ENCODE peak calls at places on chromosomes 7 and 10, in eight cellular contexts. N, G, S, F, H, T, D and I are unnamed samples.

GRCh38 chr7:873367-874002 is 2.9 kb upstream of the GET4 start:
- DNase-seq in N (peak), G (peak), S (peak), F (peak), H (peak), T (peak), D (peak), I (peak)

GRCh38 chr10:86899128-86899527 is 58.3 kb downstream of the MMRN2 start:
- DNase-seq in N (no peak), G (no peak), S (no peak), F (no peak), H (no peak), T (no peak), D (no peak), I (no peak)

GRCh38 chr10:87596351-87596750 is 63.3 kb upstream of the PAPSS2 start:
- DNase-seq in N (no peak), G (no peak), S (no peak), F (no peak), H (no peak), T (no peak), D (no peak), I (no peak)

GRCh38 chr7:82598958-82599357 is 155.4 kb upstream of the CACNA2D1 start:
- DNase-seq in N (no peak), G (no peak), S (no peak), F (peak), H (no peak), T (no peak), D (no peak), I (no peak)

GRCh38 chr10:80356563-80356999 is at the start of the genes DYDC1 and DYDC2:
- DNase-seq in N (no peak), G (no peak), S (peak), F (peak), H (peak), T (no peak), D (no peak), I (peak)

GRCh38 chr10:78844956-78845355 is 223.8 kb upstream of the ZMIZ1 start:
- DNase-seq in N (no peak), G (no peak), S (no peak), F (no peak), H (no peak), T (no peak), D (no peak), I (no peak)

GRCh38 chr10:69684981-69685353 is 54.9 kb downstream of the FAM241B start:
- DNase-seq in N (no peak), G (no peak), S (no peak), F (no peak), H (no peak), T (no peak), D (peak), I (no peak)

GRCh38 chr10:79241990-79242619 is 105.2 kb upstream of the PPIF start:
- DNase-seq in N (peak), G (no peak), S (peak), F (peak), H (peak), T (no peak), D (peak), I (peak)

GRCh38 chr10:17510242-17510908 is 56.0 kb upstream of the ST8SIA6 start:
- DNase-seq in N (no peak), G (no peak), S (no peak), F (no peak), H (no peak), T (no peak), D (no peak), I (no peak)

GRCh38 chr7:47776335-47776734 is 171.9 kb downstream of the PKD1L1 start:
- DNase-seq in N (no peak), G (peak), S (no peak), F (no peak), H (no peak), T (no peak), D (no peak), I (no peak)

GRCh38 chr10:63142136-63142535 is 9.0 kb downstream of the NRBF2 start:
- DNase-seq in N (no peak), G (no peak), S (no peak), F (no peak), H (no peak), T (no peak), D (no peak), I (no peak)

GRCh38 chr7:6607651-6608051 is 7.8 kb upstream of the ZNF853 start:
- DNase-seq in N (no peak), G (no peak), S (no peak), F (no peak), H (no peak), T (no peak), D (no peak), I (no peak)

GRCh38 chr7:130065500-130066152 is 4.7 kb upstream of the KLHDC10 start:
- DNase-seq in N (no peak), G (no peak), S (no peak), F (peak), H (no peak), T (no peak), D (no peak), I (no peak)

GRCh38 chr10:104334965-104335650 is 3.2 kb downstream of the ITPRIP start:
- DNase-seq in N (no peak), G (no peak), S (no peak), F (no peak), H (no peak), T (no peak), D (no peak), I (peak)

GRCh38 chr10:59181668-59182067 is 5.2 kb downstream of the PHYHIPL start:
- DNase-seq in N (no peak), G (peak), S (peak), F (peak), H (no peak), T (no peak), D (no peak), I (no peak)

GRCh38 chr10:47095848-47096612 is 184.8 kb downstream of the PTPN20 start:
- DNase-seq in N (no peak), G (no peak), S (peak), F (no peak), H (no peak), T (no peak), D (no peak), I (no peak)

GRCh38 chr10:127971973-127972615 is 65.2 kb downstream of the PTPRE start:
- DNase-seq in N (no peak), G (no peak), S (no peak), F (no peak), H (no peak), T (no peak), D (no peak), I (no peak)

GRCh38 chr7:7114575-7115291 is 67.6 kb upstream of the C1GALT1 start:
- DNase-seq in N (no peak), G (peak), S (no peak), F (no peak), H (no peak), T (no peak), D (no peak), I (no peak)

GRCh38 chr10:30374353-30374752 is 25.3 kb upstream of the MTPAP start:
- DNase-seq in N (no peak), G (peak), S (peak), F (peak), H (no peak), T (no peak), D (no peak), I (no peak)

GRCh38 chr10:7503190-7503589 is 92.4 kb upstream of the SFMBT2 start:
- DNase-seq in N (no peak), G (no peak), S (no peak), F (no peak), H (no peak), T (no peak), D (no peak), I (no peak)

GRCh38 chr10:97399843-97400545 is 1.1 kb downstream of the RRP12 start:
- DNase-seq in N (peak), G (peak), S (peak), F (peak), H (no peak), T (peak), D (no peak), I (peak)

GRCh38 chr10:615583-616152 is 73.8 kb downstream of the DIP2C start:
- DNase-seq in N (no peak), G (no peak), S (no peak), F (peak), H (no peak), T (no peak), D (peak), I (no peak)

GRCh38 chr10:31603245-31604087 is 284.4 kb downstream of the ZEB1 start:
- DNase-seq in N (peak), G (peak), S (peak), F (peak), H (peak), T (peak), D (peak), I (peak)

GRCh38 chr10:110698782-110699201 is 54.7 kb downstream of the RBM20 start:
- DNase-seq in N (no peak), G (no peak), S (no peak), F (peak), H (peak), T (no peak), D (no peak), I (peak)

GRCh38 chr10:59104186-59104585 is 72.3 kb upstream of the PHYHIPL start:
- DNase-seq in N (no peak), G (no peak), S (no peak), F (no peak), H (no peak), T (no peak), D (no peak), I (no peak)

GRCh38 chr10:114648368-114648767 is 9.7 kb downstream of the ABLIM1 start:
- DNase-seq in N (no peak), G (peak), S (no peak), F (peak), H (no peak), T (peak), D (no peak), I (no peak)

GRCh38 chr10:7492660-7493046 is 81.8 kb upstream of the SFMBT2 start:
- DNase-seq in N (no peak), G (no peak), S (no peak), F (no peak), H (no peak), T (no peak), D (no peak), I (no peak)

GRCh38 chr10:103395754-103396066 is 565 bp downstream of the ATP5MK start:
- DNase-seq in N (no peak), G (peak), S (no peak), F (peak), H (no peak), T (no peak), D (no peak), I (no peak)

GRCh38 chr7:155568335-155568660 is 21.9 kb upstream of the CNPY1 start:
- DNase-seq in N (no peak), G (no peak), S (no peak), F (no peak), H (no peak), T (no peak), D (no peak), I (no peak)

GRCh38 chr7:69256634-69257081 is 341.6 kb upstream of the AUTS2 start:
- DNase-seq in N (no peak), G (peak), S (no peak), F (no peak), H (peak), T (no peak), D (peak), I (peak)

GRCh38 chr10:114550756-114551290 is 107.3 kb downstream of the ABLIM1 start:
- DNase-seq in N (no peak), G (peak), S (no peak), F (peak), H (no peak), T (no peak), D (no peak), I (no peak)

GRCh38 chr7:152597514-152597913 is 78.4 kb downstream of the XRCC2 start:
- DNase-seq in N (no peak), G (no peak), S (no peak), F (no peak), H (no peak), T (no peak), D (no peak), I (no peak)

GRCh38 chr7:30652951-30653641 is 29.2 kb downstream of the CRHR2 start:
- DNase-seq in N (no peak), G (no peak), S (no peak), F (no peak), H (no peak), T (no peak), D (peak), I (no peak)

GRCh38 chr10:102119417-102120141 is 589 bp downstream of the LDB1 start:
- DNase-seq in N (no peak), G (peak), S (peak), F (peak), H (peak), T (peak), D (peak), I (peak)

GRCh38 chr7:2224491-2224928 is 8.2 kb downstream of the MAD1L1 start:
- DNase-seq in N (no peak), G (no peak), S (no peak), F (no peak), H (no peak), T (no peak), D (no peak), I (no peak)

GRCh38 chr10:47244560-47245500 is 55.2 kb upstream of the GDF10 start:
- DNase-seq in N (no peak), G (no peak), S (peak), F (no peak), H (no peak), T (no peak), D (no peak), I (no peak)

GRCh38 chr7:137820677-137821420 is 25.9 kb downstream of the DGKI start:
- DNase-seq in N (no peak), G (no peak), S (no peak), F (peak), H (peak), T (no peak), D (peak), I (peak)

GRCh38 chr7:2272031-2272430 is 30.0 kb downstream of the NUDT1 start:
- DNase-seq in N (no peak), G (no peak), S (no peak), F (no peak), H (no peak), T (no peak), D (no peak), I (no peak)

DNA sequence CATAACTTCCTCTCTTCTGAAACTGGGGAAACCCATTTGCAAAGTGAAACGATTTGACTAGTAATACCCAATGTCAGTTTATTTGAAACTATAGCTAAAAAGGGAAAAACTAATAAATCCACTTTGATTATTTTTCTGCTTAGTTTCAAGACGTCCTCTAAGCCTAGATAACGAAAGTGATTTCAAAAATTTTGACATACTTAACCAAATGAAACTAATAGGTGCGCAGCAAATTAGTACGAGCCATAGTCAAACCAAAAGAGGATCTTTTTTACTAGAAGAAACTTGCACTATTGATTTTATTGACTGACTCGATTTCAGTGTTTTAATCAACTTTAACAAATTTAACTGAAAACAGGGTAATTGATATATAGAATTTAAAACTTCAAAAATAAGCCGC is 9.9 kb upstream of the SP8 start:
- DNase-seq in N (no peak), G (no peak), S (no peak), F (no peak), H (no peak), T (no peak), D (no peak), I (no peak)
- H3K27ac ChIP-seq in N (no peak), G (no peak), S (no peak), F (no peak), H (no peak), T (no peak), D (no peak), I (no peak)

GRCh38 chr10:75043256-75044121 is 68.0 kb upstream of the SAMD8 start:
- DNase-seq in N (peak), G (no peak), S (peak), F (no peak), H (no peak), T (no peak), D (no peak), I (no peak)
- H3K27ac ChIP-seq in N (no peak), G (no peak), S (no peak), F (no peak), H (no peak), T (no peak), D (no peak), I (no peak)

GRCh38 chr7:112467867-112468266 is 12.9 kb upstream of the LSMEM1 start:
- DNase-seq in N (no peak), G (no peak), S (no peak), F (no peak), H (no peak), T (no peak), D (no peak), I (no peak)
- H3K27ac ChIP-seq in N (no peak), G (no peak), S (no peak), F (no peak), H (no peak), T (no peak), D (no peak), I (no peak)

GRCh38 chr10:95561200-95562177 is at the start of gene SORBS1:
- DNase-seq in N (peak), G (peak), S (peak), F (peak), H (peak), T (peak), D (peak), I (peak)
- H3K27ac ChIP-seq in N (peak), G (peak), S (peak), F (no peak), H (peak), T (no peak), D (peak), I (peak)

GRCh38 chr10:124733566-124734245 is 10.5 kb downstream of the FAM53B start:
- DNase-seq in N (no peak), G (no peak), S (no peak), F (no peak), H (no peak), T (no peak), D (peak), I (peak)
- H3K27ac ChIP-seq in N (peak), G (no peak), S (no peak), F (no peak), H (peak), T (peak), D (peak), I (peak)

DNA sequence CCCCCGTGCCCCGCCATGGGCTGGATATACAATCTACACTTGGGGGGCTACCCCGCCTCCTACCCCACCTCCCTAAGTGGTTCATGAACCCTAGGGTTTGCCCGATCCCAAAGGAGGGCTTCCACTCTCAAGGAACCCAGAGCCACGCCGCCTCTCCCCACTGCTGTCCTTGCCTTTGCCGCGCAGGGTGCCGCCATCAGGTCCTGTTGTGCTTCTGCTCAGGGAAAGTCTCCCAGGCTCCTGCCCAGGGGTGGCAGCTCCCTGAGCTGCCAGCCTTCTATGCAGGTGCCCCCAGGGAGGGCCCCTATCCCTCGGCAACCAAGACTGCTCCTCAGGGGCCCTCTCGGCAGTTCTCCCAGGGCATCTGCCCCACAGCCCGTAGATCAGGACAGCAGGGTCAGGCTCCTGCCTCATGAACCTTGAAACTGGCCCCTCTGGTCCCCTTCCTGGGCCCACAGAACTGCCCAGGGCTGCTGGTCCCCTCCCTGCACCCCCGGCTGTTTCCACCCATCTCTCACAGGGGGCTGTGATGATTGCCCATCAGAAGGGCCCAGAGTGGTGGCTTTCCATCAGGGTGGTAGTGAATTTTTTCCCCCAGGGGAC is 13.0 kb upstream of the PCBD1 start:
- DNase-seq in N (no peak), G (no peak), S (no peak), F (no peak), H (no peak), T (no peak), D (no peak), I (peak)
- H3K27ac ChIP-seq in N (no peak), G (no peak), S (no peak), F (no peak), H (no peak), T (no peak), D (no peak), I (no peak)

GRCh38 chr10:19730848-19731247 is 85.4 kb upstream of the PLXDC2 start:
- DNase-seq in N (no peak), G (no peak), S (no peak), F (peak), H (no peak), T (no peak), D (no peak), I (no peak)
- H3K27ac ChIP-seq in N (no peak), G (no peak), S (peak), F (no peak), H (no peak), T (no peak), D (no peak), I (no peak)

GRCh38 chr10:4280481-4281206 is 495.6 kb upstream of the KLF6 start:
- DNase-seq in N (no peak), G (no peak), S (no peak), F (peak), H (no peak), T (no peak), D (no peak), I (no peak)
- H3K27ac ChIP-seq in N (no peak), G (peak), S (no peak), F (no peak), H (peak), T (no peak), D (peak), I (no peak)

GRCh38 chr7:35727571-35727970 is 32.6 kb upstream of the HERPUD2 start:
- DNase-seq in N (peak), G (no peak), S (no peak), F (peak), H (no peak), T (no peak), D (no peak), I (no peak)

GRCh38 chr7:35726654-35727053 is 31.7 kb upstream of the HERPUD2 start:
- DNase-seq in N (no peak), G (no peak), S (no peak), F (no peak), H (no peak), T (no peak), D (no peak), I (no peak)

GRCh38 chr7:35722054-35722849 is 27.3 kb upstream of the HERPUD2 start:
- DNase-seq in N (no peak), G (no peak), S (no peak), F (no peak), H (no peak), T (no peak), D (no peak), I (no peak)

GRCh38 chr7:35723011-35723410 is 28.1 kb upstream of the HERPUD2 start:
- DNase-seq in N (no peak), G (peak), S (no peak), F (peak), H (no peak), T (no peak), D (no peak), I (no peak)

DNA sequence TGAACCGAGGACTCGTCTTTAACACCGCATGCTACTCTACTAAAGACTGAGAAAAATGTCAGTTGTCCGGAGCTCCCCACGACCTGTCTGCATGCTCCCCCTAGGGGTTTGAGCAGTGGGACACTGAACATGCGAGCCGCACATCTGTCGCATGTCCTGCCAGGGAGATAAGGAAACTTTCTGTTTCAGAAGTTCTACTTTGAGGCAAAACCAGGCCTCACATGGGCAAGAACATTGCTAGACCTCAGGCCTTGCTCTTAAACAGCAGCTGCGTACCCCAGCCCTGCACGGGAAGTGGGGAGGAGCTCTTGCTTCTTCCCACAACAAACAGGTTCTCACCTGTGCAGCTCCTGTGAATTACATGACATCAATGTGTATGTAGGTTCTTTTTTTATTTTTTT is 30.3 kb upstream of the HERPUD2 start:
- DNase-seq in N (peak), G (no peak), S (no peak), F (no peak), H (no peak), T (no peak), D (no peak), I (no peak)
- H3K27ac ChIP-seq in N (no peak), G (no peak), S (no peak), F (no peak), H (no peak), T (no peak), D (no peak), I (no peak)